ENCODE peak calls at places on chromosome 7, in ten cellular contexts. H is effector memory CD4-positive, alpha-beta T cell; G is A549; V is BE2C; Q is lower lobe of right lung; E is GM23248; F is psoas muscle; N is fibroblast of lung; U is colonic mucosa; L is mesenchymal stem cell. R is an unnamed sample.
A peak's percentile ranks its signal among the peaks of the same experiment; 100 is the strongest.

GRCh38 chr7:145497911-145498525 is 618.6 kb upstream of the CNTNAP2 start:
- DNase-seq in H (no peak), E (no peak), N (no peak), L (no peak), G (no peak), V (no peak), Q (no peak), F (no peak), U (no peak), R (no peak)

GRCh38 chr7:134254311-134254710 is 62.4 kb downstream of the SLC35B4 start:
- DNase-seq in L (no peak), Q (no peak), V (peak; percentile 32), U (no peak), F (no peak), H (no peak), N (no peak), E (peak; percentile 9), G (peak; percentile 61), R (no peak)

GRCh38 chr7:78176186-78176585 is 377.6 kb downstream of the PHTF2 start:
- DNase-seq in U (no peak), N (peak; percentile 76), V (no peak), F (no peak), G (no peak), L (no peak), Q (no peak), H (no peak), E (peak; percentile 49), R (no peak)

GRCh38 chr7:50367098-50367497 is 62.6 kb downstream of the IKZF1 start:
- DNase-seq in G (no peak), H (no peak), F (no peak), U (no peak), Q (no peak), L (no peak), N (no peak), V (no peak), E (no peak), R (no peak)

GRCh38 chr7:73831656-73832579 is 1.1 kb downstream of the CLDN4 start:
- DNase-seq in U (peak; percentile 89), V (no peak), L (no peak), N (no peak), G (no peak), H (no peak), Q (peak; percentile 92), E (no peak), F (no peak), R (no peak)

GRCh38 chr7:6276911-6277408 is 4.5 kb upstream of the CYTH3 start:
- DNase-seq in N (peak; percentile 58), H (no peak), G (no peak), F (no peak), Q (no peak), V (peak; percentile 32), U (no peak), E (no peak), L (no peak), R (no peak)

GRCh38 chr7:120272896-120273475 is at the start of gene KCND2:
- DNase-seq in V (peak; percentile 9), L (peak; percentile 32), N (no peak), F (peak; percentile 47), E (peak; percentile 40), Q (no peak), H (no peak), U (no peak), G (no peak), R (no peak)

GRCh38 chr7:30453859-30454258 is 24.7 kb downstream of the NOD1 start:
- DNase-seq in Q (no peak), U (no peak), G (no peak), N (no peak), E (peak; percentile 18), L (peak; percentile 22), F (no peak), V (no peak), H (no peak), R (no peak)

GRCh38 chr7:121961491-121961890 is 88.5 kb downstream of the PTPRZ1 start:
- DNase-seq in H (no peak), U (no peak), L (no peak), G (no peak), E (peak; percentile 60), V (no peak), N (peak; percentile 1), Q (no peak), F (no peak), R (no peak)

GRCh38 chr7:47103498-47104205 is 478.3 kb downstream of the TNS3 start:
- DNase-seq in E (no peak), V (no peak), U (no peak), N (no peak), H (no peak), Q (no peak), F (no peak), G (no peak), L (no peak), R (no peak)

GRCh38 chr7:137661634-137662033 is 185.1 kb downstream of the DGKI start:
- DNase-seq in N (no peak), G (no peak), Q (no peak), L (no peak), E (no peak), F (no peak), H (no peak), V (no peak), U (no peak), R (no peak)

GRCh38 chr7:12638851-12639467 is 48.5 kb upstream of the ARL4A start:
- DNase-seq in N (peak; percentile 33), G (peak; percentile 46), E (peak; percentile 60), L (peak; percentile 44), F (no peak), H (no peak), U (no peak), V (no peak), Q (no peak), R (peak; percentile 56)

GRCh38 chr7:19725770-19726169 is 16.9 kb upstream of the POLR1F start:
- DNase-seq in H (no peak), N (peak; percentile 6), Q (no peak), E (no peak), U (no peak), F (no peak), G (no peak), L (no peak), V (no peak), R (no peak)

GRCh38 chr7:126065766-126066165 is 1136.1 kb upstream of the POT1 start:
- DNase-seq in N (no peak), F (no peak), L (no peak), E (no peak), H (no peak), U (no peak), G (no peak), V (no peak), Q (no peak), R (no peak)

GRCh38 chr7:94190599-94191061 is 186.5 kb upstream of the BET1 start:
- DNase-seq in V (no peak), G (peak; percentile 33), Q (no peak), N (peak; percentile 98), E (peak; percentile 95), F (no peak), U (no peak), L (peak; percentile 95), H (no peak), R (no peak)

GRCh38 chr7:88565401-88565800 is 194.1 kb upstream of the ZNF804B start:
- DNase-seq in N (no peak), L (no peak), F (no peak), H (no peak), G (no peak), U (no peak), Q (no peak), V (no peak), E (no peak), R (no peak)
- H3K9me3 ChIP-seq in N (no peaks in the 10 kb centered on the region), L (no peaks in the 10 kb centered on the region), F (no peaks in the 10 kb centered on the region), H (no peaks in the 10 kb centered on the region), G (no peaks in the 10 kb centered on the region), U (no peaks in the 10 kb centered on the region), Q (no peaks in the 10 kb centered on the region), V (no peaks in the 10 kb centered on the region), E (no peaks in the 10 kb centered on the region), R (no peaks in the 10 kb centered on the region)

GRCh38 chr7:155618708-155619633 is 25.5 kb upstream of the RBM33 start:
- DNase-seq in H (no peak), N (peak; percentile 45), G (peak; percentile 93), Q (no peak), E (peak; percentile 23), L (peak; percentile 39), V (no peak), F (no peak), U (peak; percentile 84), R (no peak)
- H3K4me3 ChIP-seq in H (no peak overlapping the region), N (no peak overlapping the region), G (peak overlapping the region; percentile 22), Q (no peak overlapping the region), E (no peak overlapping the region), L (no peak overlapping the region), V (no peak overlapping the region), F (no peak overlapping the region), U (no peak overlapping the region), R (no peak overlapping the region)

DNA sequence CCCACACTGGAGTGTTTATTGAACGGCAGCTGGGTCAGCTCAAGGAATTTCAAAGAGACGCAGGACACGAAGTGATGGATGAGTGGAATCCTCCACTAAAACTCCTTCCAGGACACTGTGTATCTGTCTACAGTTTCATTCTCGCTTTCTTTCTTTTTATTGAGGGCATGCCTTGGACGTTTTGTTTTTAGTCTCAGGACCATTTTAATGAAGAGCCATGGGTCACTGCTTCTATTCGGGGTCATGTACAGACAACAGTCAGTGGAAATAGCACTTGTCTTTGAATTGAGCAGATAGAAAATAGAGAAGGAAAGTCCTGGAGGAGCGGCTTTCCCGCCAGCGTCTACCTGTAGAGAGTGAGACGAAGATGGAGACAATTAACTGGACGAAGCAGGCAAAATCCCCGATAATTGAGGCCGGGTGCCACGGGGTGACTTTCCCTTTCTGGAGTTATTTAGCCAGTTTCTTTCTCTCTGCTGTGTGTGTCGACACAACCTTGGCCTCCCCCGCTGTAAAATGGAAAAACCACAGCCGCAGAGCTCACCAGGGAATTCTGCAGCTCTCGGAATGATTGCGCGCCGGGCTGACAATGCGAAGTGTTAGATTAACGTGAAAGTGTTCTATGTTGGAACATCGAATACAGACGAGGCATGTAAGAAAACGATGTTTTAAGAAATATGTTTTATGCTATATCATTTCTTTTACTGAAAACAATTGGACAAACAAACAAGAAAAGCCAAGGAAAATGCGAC is 129.0 kb downstream of the DNAJB6 start:
- DNase-seq in F (no peak), L (no peak), N (no peak), V (no peak), H (no peak), Q (peak; percentile 20), U (no peak), G (no peak), E (no peak), R (no peak)
- H3K9me3 ChIP-seq in F (no peaks in the 10 kb centered on the region), L (no peaks in the 10 kb centered on the region), N (no peaks in the 10 kb centered on the region), V (no peaks in the 10 kb centered on the region), H (no peaks in the 10 kb centered on the region), Q (no peaks in the 10 kb centered on the region), U (no peaks in the 10 kb centered on the region), G (no peaks in the 10 kb centered on the region), E (no peaks in the 10 kb centered on the region), R (no peaks in the 10 kb centered on the region)

DNA sequence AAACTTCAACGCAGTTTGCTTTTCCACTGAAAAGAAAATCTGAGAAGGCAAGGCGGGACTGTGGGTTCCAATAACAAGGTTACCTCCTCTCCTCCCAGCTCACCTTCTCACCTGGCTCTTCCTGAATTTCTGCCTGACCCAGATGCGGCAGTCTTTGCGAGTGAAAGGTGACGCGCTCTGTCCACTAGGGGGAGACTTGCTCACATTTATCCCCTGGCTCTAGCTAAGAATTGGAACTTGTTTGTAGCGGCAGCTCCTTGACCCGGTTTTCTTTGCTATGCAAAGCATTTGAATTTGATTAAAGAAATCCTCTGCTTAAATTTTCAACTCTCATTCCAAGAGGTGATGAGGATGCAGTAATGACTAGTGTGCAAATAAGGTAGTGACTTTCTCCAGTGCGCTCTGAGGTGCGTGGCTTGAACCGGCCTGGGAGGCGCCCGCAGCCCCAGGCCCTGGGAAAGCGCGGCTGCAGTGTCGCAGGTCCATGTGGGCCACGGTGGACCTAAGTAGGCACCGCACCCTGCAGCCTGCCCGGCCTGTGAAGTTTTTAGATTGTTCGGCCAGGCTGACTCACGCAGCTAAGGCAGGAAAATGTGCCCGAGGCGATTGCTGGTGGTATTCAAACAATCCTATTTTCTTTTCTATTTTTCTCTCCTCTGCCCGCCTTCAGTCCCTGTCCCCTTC is 336.9 kb upstream of the NPSR1 start:
- DNase-seq in Q (peak; percentile 55), G (peak; percentile 78), U (peak; percentile 67), V (peak; percentile 51), N (peak; percentile 68), E (peak; percentile 80), L (peak; percentile 70), F (peak; percentile 60), H (no peak), R (peak; percentile 28)
- H3K4me3 ChIP-seq in Q (peak overlapping the region; percentile 20), G (peak overlapping the region; percentile 18), U (no peak overlapping the region), V (peak overlapping the region; percentile 15), N (no peak overlapping the region), E (no peak overlapping the region), L (no peak overlapping the region), F (peak overlapping the region; percentile 29), H (no peak overlapping the region), R (no peak overlapping the region)